ENCODE peak calls at places on chromosomes 7 and 10, in seven cellular contexts. O is NCI-H510A treated with DMSO at 0.1 percent for 48 hours; F is K562; A is naive thymus-derived CD8-positive, alpha-beta T cell; B is NCI-H2029; R is kidney tubule cell; Y is activated gamma-delta T cell treated with anti-CD3 and anti-CD28 coated beads, Interleukin-2, amount 50 U/mL, for 16 hours. C is an unnamed sample.

GRCh38 chr7:25028370-25028971 is 48.5 kb upstream of the OSBPL3 start:
- DNase-seq in Y (no peak), F (no peak), A (no peak), R (peak; percentile 90), O (peak; percentile 92), B (no peak), C (peak; percentile 73)

GRCh38 chr7:51006483-51007235 is 224.0 kb upstream of the GRB10 start:
- DNase-seq in F (no peak), O (no peak), B (no peak), R (no peak), A (no peak), Y (no peak), C (no peak)

GRCh38 chr7:24227603-24228359 is 56.2 kb upstream of the NPY start:
- DNase-seq in B (no peak), Y (no peak), F (no peak), A (no peak), O (no peak), R (no peak), C (no peak)

GRCh38 chr10:86538547-86538946 is 17.0 kb upstream of the WAPL start:
- DNase-seq in B (no peak), A (no peak), F (no peak), R (no peak), O (no peak), Y (no peak), C (no peak)

GRCh38 chr10:11035318-11035920 is 17.7 kb downstream of the CELF2 start:
- DNase-seq in B (no peak), R (peak; percentile 82), Y (no peak), O (no peak), F (no peak), A (no peak), C (peak; percentile 80)

GRCh38 chr10:78863121-78863520 is 205.6 kb upstream of the ZMIZ1 start:
- DNase-seq in Y (no peak), F (no peak), O (no peak), A (no peak), B (no peak), R (no peak), C (no peak)

GRCh38 chr10:11237571-11237970 is 219.9 kb downstream of the CELF2 start:
- DNase-seq in O (no peak), Y (peak; percentile 45), F (no peak), R (no peak), A (no peak), B (no peak), C (no peak)

GRCh38 chr7:18961997-18962396 is 155.4 kb downstream of the TWIST1 start:
- DNase-seq in A (no peak), R (no peak), F (no peak), B (no peak), O (no peak), Y (no peak), C (no peak)

GRCh38 chr10:70137927-70138883 is 5.6 kb upstream of the AIFM2 start:
- DNase-seq in A (no peak), Y (no peak), R (no peak), F (no peak), O (no peak), B (no peak), C (no peak)

GRCh38 chr10:29811751-29812427 is 177.1 kb upstream of the SVIL start:
- DNase-seq in F (no peak), Y (no peak), R (peak; percentile 85), A (no peak), O (no peak), B (no peak), C (no peak)

GRCh38 chr10:13858709-13859108 is 271.9 kb downstream of the PRPF18 start:
- DNase-seq in A (no peak), B (no peak), R (no peak), F (no peak), Y (no peak), O (no peak), C (no peak)

GRCh38 chr10:50312464-50313437 is 61.4 kb upstream of the ASAH2 start:
- DNase-seq in A (no peak), F (no peak), R (peak; percentile 67), O (no peak), Y (no peak), B (no peak), C (no peak)

GRCh38 chr7:77649950-77650349 is 46.3 kb upstream of the RSBN1L start:
- DNase-seq in A (no peak), Y (no peak), O (no peak), F (no peak), B (no peak), R (no peak), C (no peak)

GRCh38 chr7:42661312-42661711 is 250.6 kb downstream of the C7orf25 start:
- DNase-seq in R (peak; percentile 60), F (no peak), O (no peak), A (no peak), Y (no peak), B (no peak), C (no peak)

GRCh38 chr10:105149371-105149871 is 508.3 kb downstream of the SORCS3 start:
- DNase-seq in Y (no peak), A (no peak), B (no peak), F (no peak), O (no peak), R (peak; percentile 95), C (no peak)

GRCh38 chr10:23065549-23065948 is 29.8 kb upstream of the MSRB2 start:
- DNase-seq in A (no peak), R (peak; percentile 83), Y (no peak), B (peak; percentile 32), O (no peak), F (no peak), C (peak; percentile 30)

GRCh38 chr7:74499835-74500388 is 46.2 kb downstream of the GTF2IRD1 start:
- DNase-seq in B (no peak), A (no peak), F (no peak), O (no peak), Y (no peak), R (no peak), C (no peak)

GRCh38 chr10:51705774-51706173 is 6.4 kb upstream of the CSTF2T start:
- DNase-seq in O (no peak), A (no peak), R (no peak), Y (no peak), B (no peak), F (no peak), C (no peak)

GRCh38 chr10:98852686-98853085 is 383.0 kb downstream of the HPSE2 start:
- DNase-seq in O (no peak), B (no peak), R (no peak), Y (no peak), F (no peak), A (no peak), C (no peak)

GRCh38 chr10:1425886-1426285 is 311.4 kb downstream of the ADARB2 start:
- DNase-seq in O (no peak), F (no peak), Y (no peak), A (no peak), B (no peak), R (no peak), C (no peak)

GRCh38 chr7:122528879-122529481 is 169.9 kb downstream of the RNF133 start:
- DNase-seq in R (peak; percentile 48), O (peak; percentile 12), A (no peak), B (peak; percentile 35), F (peak; percentile 36), Y (no peak), C (peak; percentile 3)

GRCh38 chr7:37642028-37642540 is 41.5 kb upstream of the GPR141 start:
- DNase-seq in O (no peak), Y (no peak), B (no peak), F (no peak), A (no peak), R (peak; percentile 25), C (no peak)

GRCh38 chr10:77158666-77159065 is 478.9 kb downstream of the KCNMA1 start:
- DNase-seq in Y (no peak), B (no peak), R (peak; percentile 86), O (no peak), F (no peak), A (no peak), C (no peak)

GRCh38 chr7:151631149-151631967 is 111.7 kb upstream of the RHEB start:
- DNase-seq in F (no peak), O (peak; percentile 25), B (no peak), R (peak; percentile 56), Y (no peak), A (peak; percentile 3), C (no peak)

GRCh38 chr7:47281966-47282643 is 299.8 kb downstream of the TNS3 start:
- DNase-seq in F (no peak), O (no peak), B (no peak), R (no peak), A (no peak), Y (no peak), C (no peak)

GRCh38 chr10:58608826-58609225 is 96.2 kb downstream of the BICC1 start:
- DNase-seq in A (no peak), Y (no peak), F (no peak), R (no peak), O (no peak), B (no peak), C (no peak)

GRCh38 chr10:95394161-95394880 is 103.5 kb upstream of the PDLIM1 start:
- DNase-seq in O (no peak), F (peak; percentile 59), R (peak; percentile 95), A (no peak), B (no peak), Y (no peak), C (no peak)

GRCh38 chr7:151399906-151400305 is 9.9 kb downstream of the WDR86 start:
- DNase-seq in A (no peak), F (no peak), R (no peak), Y (no peak), O (no peak), B (no peak), C (no peak)

GRCh38 chr10:124946945-124947344 is 5.0 kb downstream of the ZRANB1 start:
- DNase-seq in O (peak; percentile 96), F (peak; percentile 3), A (no peak), R (no peak), B (peak; percentile 53), Y (no peak), C (no peak)

GRCh38 chr7:100674441-100675407 is 1.2 kb downstream of the GNB2 start:
- DNase-seq in B (no peak), O (no peak), F (no peak), A (no peak), R (peak; percentile 22), Y (peak; percentile 27), C (no peak)

GRCh38 chr7:36661135-36661840 is 63.0 kb downstream of the AOAH start:
- DNase-seq in R (peak; percentile 93), O (peak; percentile 19), Y (no peak), A (no peak), F (no peak), B (no peak), C (no peak)